ENCODE peak calls at places on chromosomes 5 and 9, in nine cellular contexts. S is stimulated activated CD4-positive, alpha-beta T cell treated with anti-CD3 and anti-CD28 coated beads, Interleukin-15, amount 100 ng/mL, for 48 hours; Z is HTR-8/SVneo; Y is aorta; N is heart right ventricle; J is brain microvascular endothelial cell; A is skeletal muscle cell; T is germinal center; M is stimulated activated effector memory CD8-positive, alpha-beta T cell treated with anti-CD3 and anti-CD28 coated beads, Interleukin-12 subunit alpha, Interleukin-12 subunit beta, amount 100 ng/mL, for 72 hours. P is an unnamed sample.
A peak's percentile ranks its signal among the peaks of the same experiment; 100 is the strongest.

GRCh38 chr9:86503926-86504325 is 149.7 kb upstream of the TUT7 start:
- DNase-seq in J (no peak), Y (no peak), M (no peak), S (no peak), T (no peak), N (no peak), Z (no peak), A (no peak), P (no peak)

GRCh38 chr5:147515269-147515668 is 5.4 kb upstream of the DPYSL3 start:
- DNase-seq in J (no peak), S (no peak), Z (no peak), A (no peak), T (no peak), M (no peak), N (no peak), Y (no peak), P (no peak)

GRCh38 chr5:55924744-55925143 is 70.0 kb downstream of the IL6ST start:
- DNase-seq in J (no peak), T (no peak), Z (no peak), M (no peak), N (no peak), A (no peak), Y (no peak), S (no peak), P (no peak)

GRCh38 chr9:21709464-21710058 is 92.9 kb upstream of the MTAP start:
- DNase-seq in Y (no peak), T (peak; percentile 8), N (peak; percentile 34), J (peak; percentile 64), A (no peak), Z (peak; percentile 14), M (peak; percentile 49), S (peak; percentile 32), P (no peak)

GRCh38 chr5:42951169-42951846 is 88.8 kb downstream of the ANXA2R start:
- DNase-seq in Z (no peak), S (peak; percentile 66), Y (peak; percentile 71), T (peak; percentile 41), J (peak; percentile 47), A (no peak), N (peak; percentile 50), M (peak; percentile 56), P (no peak)

GRCh38 chr5:181173027-181173419 is 25.6 kb downstream of the OR2V2 start:
- DNase-seq in M (no peak), T (no peak), S (no peak), N (no peak), Y (no peak), A (no peak), J (no peak), Z (no peak), P (no peak)

GRCh38 chr5:77683171-77683732 is 44.7 kb upstream of the OTP start:
- DNase-seq in M (no peak), N (no peak), Z (no peak), T (no peak), A (peak; percentile 6), J (no peak), S (no peak), Y (no peak), P (no peak)

GRCh38 chr9:113530942-113531341 is 67.4 kb downstream of the RGS3 start:
- DNase-seq in S (no peak), T (no peak), A (no peak), Z (no peak), M (no peak), Y (no peak), N (no peak), J (no peak), P (no peak)

GRCh38 chr5:51383494-51384081 is 340 bp downstream of the ISL1 start:
- DNase-seq in N (no peak), Y (no peak), T (no peak), J (no peak), S (no peak), M (no peak), Z (no peak), A (no peak), P (no peak)

GRCh38 chr9:36818242-36818938 is 215.7 kb downstream of the PAX5 start:
- DNase-seq in A (no peak), N (peak; percentile 11), S (no peak), T (no peak), M (no peak), J (no peak), Y (no peak), Z (no peak), P (no peak)

GRCh38 chr9:86939311-86939710 is 8.0 kb downstream of the GAS1 start:
- DNase-seq in Z (no peak), N (no peak), Y (no peak), T (no peak), S (no peak), J (no peak), A (no peak), M (no peak), P (no peak)

GRCh38 chr5:99104538-99105132 is 175.8 kb upstream of the CHD1 start:
- DNase-seq in T (peak; percentile 5), A (peak; percentile 4), N (no peak), M (no peak), J (no peak), Z (peak; percentile 31), Y (no peak), S (no peak), P (peak; percentile 18)

GRCh38 chr5:91332267-91333044 is 50.7 kb downstream of the ARRDC3 start:
- DNase-seq in S (no peak), T (no peak), Y (no peak), M (peak; percentile 6), J (peak; percentile 74), Z (peak; percentile 76), N (no peak), A (no peak), P (peak; percentile 68)

GRCh38 chr9:136685792-136686533 is 1.3 kb downstream of the AGPAT2 start:
- DNase-seq in S (no peak), M (no peak), T (no peak), Y (no peak), J (no peak), N (peak; percentile 28), A (no peak), Z (no peak), P (no peak)

GRCh38 chr9:15670246-15670645 is 117.4 kb downstream of the CCDC171 start:
- DNase-seq in A (no peak), T (no peak), J (no peak), M (no peak), N (no peak), S (no peak), Z (no peak), Y (no peak), P (no peak)

GRCh38 chr9:130669965-130670364 is 5.6 kb downstream of the PRDM12 start:
- DNase-seq in A (no peak), Z (no peak), S (no peak), N (no peak), J (no peak), Y (no peak), M (no peak), T (no peak), P (no peak)

GRCh38 chr5:54362992-54363630 is 52.7 kb upstream of the ARL15 start:
- DNase-seq in S (no peak), N (no peak), Y (no peak), M (no peak), J (no peak), Z (no peak), A (no peak), T (no peak), P (no peak)

GRCh38 chr5:142425286-142426065 is 100.7 kb upstream of the SPRY4 start:
- DNase-seq in A (peak; percentile 59), T (no peak), Z (no peak), S (no peak), M (no peak), J (no peak), N (no peak), Y (no peak), P (no peak)

GRCh38 chr5:178145965-178146820 is 7.5 kb downstream of the NHP2 start:
- DNase-seq in Z (peak; percentile 55), N (peak; percentile 51), J (peak; percentile 47), M (peak; percentile 56), S (peak; percentile 38), Y (no peak), A (no peak), T (peak; percentile 75), P (no peak)

GRCh38 chr5:62982348-62982747 is 403.7 kb downstream of the LRRC70 start:
- DNase-seq in M (no peak), T (no peak), Y (no peak), J (no peak), A (no peak), N (no peak), Z (no peak), S (no peak), P (no peak)

GRCh38 chr5:83000448-83000847 is 76.7 kb downstream of the TMEM167A start:
- DNase-seq in M (no peak), A (no peak), Z (no peak), J (no peak), N (no peak), Y (no peak), S (no peak), T (no peak), P (no peak)

GRCh38 chr5:122152266-122152900 is 23.0 kb downstream of the ZNF474 start:
- DNase-seq in J (no peak), A (no peak), S (no peak), Y (peak; percentile 52), T (no peak), M (no peak), N (no peak), Z (no peak), P (no peak)

GRCh38 chr9:71446499-71447411 is 321.6 kb downstream of the CEMIP2 start:
- DNase-seq in N (peak; percentile 21), Y (no peak), Z (peak; percentile 12), J (peak; percentile 48), M (no peak), T (peak; percentile 23), S (no peak), A (peak; percentile 6), P (peak; percentile 23)